ENCODE peak calls at places on chromosomes 1 and 21, in seven cellular contexts. One of them, this sample, is unnamed.

GRCh38 chr1:8212443-8212920 is 105.4 kb upstream of the SLC45A1 start:
- DNase-seq in T47D: no peak
- DNase-seq in fibroblast of the conjunctiva: no peak
- DNase-seq in iPS-NIHi11: no peak
- DNase-seq in GM13977: no peak
- DNase-seq in anterior cingulate cortex: no peak
- DNase-seq in stimulated activated CD4-positive, alpha-beta T cell treated with anti-CD3 and anti-CD28 coated beads, Interleukin-15, amount 100 ng/mL, for 1 hour: no peak
- DNase-seq in this sample: no peak

GRCh38 chr1:77825356-77825709 is 45.9 kb downstream of the MIGA1 start:
- DNase-seq in iPS-NIHi11: peak; percentile 15
- DNase-seq in fibroblast of the conjunctiva: peak; percentile 85
- DNase-seq in stimulated activated CD4-positive, alpha-beta T cell treated with anti-CD3 and anti-CD28 coated beads, Interleukin-15, amount 100 ng/mL, for 1 hour: no peak
- DNase-seq in GM13977: peak; percentile 16
- DNase-seq in anterior cingulate cortex: no peak
- DNase-seq in T47D: no peak
- DNase-seq in this sample: peak; percentile 65

GRCh38 chr1:84260852-84261518 is 40.5 kb upstream of the SAMD13 start:
- DNase-seq in stimulated activated CD4-positive, alpha-beta T cell treated with anti-CD3 and anti-CD28 coated beads, Interleukin-15, amount 100 ng/mL, for 1 hour: no peak
- DNase-seq in T47D: no peak
- DNase-seq in anterior cingulate cortex: no peak
- DNase-seq in fibroblast of the conjunctiva: no peak
- DNase-seq in iPS-NIHi11: no peak
- DNase-seq in GM13977: no peak
- DNase-seq in this sample: no peak

GRCh38 chr21:38488640-38489282 is 9.5 kb downstream of the ERG start:
- DNase-seq in T47D: no peak
- DNase-seq in stimulated activated CD4-positive, alpha-beta T cell treated with anti-CD3 and anti-CD28 coated beads, Interleukin-15, amount 100 ng/mL, for 1 hour: no peak
- DNase-seq in fibroblast of the conjunctiva: no peak
- DNase-seq in iPS-NIHi11: no peak
- DNase-seq in GM13977: no peak
- DNase-seq in anterior cingulate cortex: no peak
- DNase-seq in this sample: no peak

GRCh38 chr1:94658221-94658620 is 116.7 kb upstream of the F3 start:
- DNase-seq in fibroblast of the conjunctiva: no peak
- DNase-seq in stimulated activated CD4-positive, alpha-beta T cell treated with anti-CD3 and anti-CD28 coated beads, Interleukin-15, amount 100 ng/mL, for 1 hour: no peak
- DNase-seq in GM13977: no peak
- DNase-seq in anterior cingulate cortex: no peak
- DNase-seq in iPS-NIHi11: no peak
- DNase-seq in T47D: no peak
- DNase-seq in this sample: no peak

GRCh38 chr1:56442456-56442855 is 136.9 kb downstream of the PLPP3 start:
- DNase-seq in GM13977: no peak
- DNase-seq in fibroblast of the conjunctiva: no peak
- DNase-seq in T47D: no peak
- DNase-seq in iPS-NIHi11: no peak
- DNase-seq in anterior cingulate cortex: no peak
- DNase-seq in stimulated activated CD4-positive, alpha-beta T cell treated with anti-CD3 and anti-CD28 coated beads, Interleukin-15, amount 100 ng/mL, for 1 hour: no peak
- DNase-seq in this sample: no peak

GRCh38 chr1:3543076-3544049 is 67.9 kb downstream of the MEGF6 start:
- DNase-seq in stimulated activated CD4-positive, alpha-beta T cell treated with anti-CD3 and anti-CD28 coated beads, Interleukin-15, amount 100 ng/mL, for 1 hour: no peak
- DNase-seq in fibroblast of the conjunctiva: peak; percentile 60
- DNase-seq in T47D: no peak
- DNase-seq in iPS-NIHi11: peak; percentile 76
- DNase-seq in GM13977: no peak
- DNase-seq in anterior cingulate cortex: peak; percentile 40
- DNase-seq in this sample: no peak

GRCh38 chr21:45217010-45217409 is 70.7 kb downstream of the POFUT2 start:
- DNase-seq in fibroblast of the conjunctiva: no peak
- DNase-seq in T47D: no peak
- DNase-seq in GM13977: no peak
- DNase-seq in stimulated activated CD4-positive, alpha-beta T cell treated with anti-CD3 and anti-CD28 coated beads, Interleukin-15, amount 100 ng/mL, for 1 hour: no peak
- DNase-seq in iPS-NIHi11: no peak
- DNase-seq in anterior cingulate cortex: no peak
- DNase-seq in this sample: no peak

GRCh38 chr1:29832471-29832870 is 596.1 kb downstream of the PTPRU start:
- DNase-seq in iPS-NIHi11: no peak
- DNase-seq in GM13977: no peak
- DNase-seq in anterior cingulate cortex: no peak
- DNase-seq in stimulated activated CD4-positive, alpha-beta T cell treated with anti-CD3 and anti-CD28 coated beads, Interleukin-15, amount 100 ng/mL, for 1 hour: no peak
- DNase-seq in fibroblast of the conjunctiva: no peak
- DNase-seq in T47D: no peak
- DNase-seq in this sample: no peak

GRCh38 chr1:239930646-239931262 is 160.9 kb upstream of the FMN2 start:
- DNase-seq in stimulated activated CD4-positive, alpha-beta T cell treated with anti-CD3 and anti-CD28 coated beads, Interleukin-15, amount 100 ng/mL, for 1 hour: no peak
- DNase-seq in fibroblast of the conjunctiva: no peak
- DNase-seq in anterior cingulate cortex: no peak
- DNase-seq in T47D: no peak
- DNase-seq in GM13977: no peak
- DNase-seq in iPS-NIHi11: no peak
- DNase-seq in this sample: no peak

GRCh38 chr1:248810727-248811513 is 14.8 kb downstream of the SH3BP5L start:
- DNase-seq in iPS-NIHi11: no peak
- DNase-seq in anterior cingulate cortex: no peak
- DNase-seq in stimulated activated CD4-positive, alpha-beta T cell treated with anti-CD3 and anti-CD28 coated beads, Interleukin-15, amount 100 ng/mL, for 1 hour: no peak
- DNase-seq in GM13977: no peak
- DNase-seq in T47D: no peak
- DNase-seq in fibroblast of the conjunctiva: no peak
- DNase-seq in this sample: no peak

GRCh38 chr1:113021430-113022085 is 51.4 kb upstream of the LRIG2 start:
- DNase-seq in GM13977: no peak
- DNase-seq in stimulated activated CD4-positive, alpha-beta T cell treated with anti-CD3 and anti-CD28 coated beads, Interleukin-15, amount 100 ng/mL, for 1 hour: no peak
- DNase-seq in anterior cingulate cortex: no peak
- DNase-seq in T47D: no peak
- DNase-seq in fibroblast of the conjunctiva: peak; percentile 18
- DNase-seq in iPS-NIHi11: no peak
- DNase-seq in this sample: no peak

GRCh38 chr1:206691604-206692003 is 6.9 kb downstream of the MAPKAPK2 start:
- DNase-seq in iPS-NIHi11: no peak
- DNase-seq in anterior cingulate cortex: no peak
- DNase-seq in T47D: no peak
- DNase-seq in fibroblast of the conjunctiva: no peak
- DNase-seq in stimulated activated CD4-positive, alpha-beta T cell treated with anti-CD3 and anti-CD28 coated beads, Interleukin-15, amount 100 ng/mL, for 1 hour: no peak
- DNase-seq in GM13977: no peak
- DNase-seq in this sample: no peak

GRCh38 chr1:94892604-94893280 is 34.2 kb downstream of the CNN3 start:
- DNase-seq in stimulated activated CD4-positive, alpha-beta T cell treated with anti-CD3 and anti-CD28 coated beads, Interleukin-15, amount 100 ng/mL, for 1 hour: no peak
- DNase-seq in T47D: no peak
- DNase-seq in anterior cingulate cortex: no peak
- DNase-seq in GM13977: no peak
- DNase-seq in iPS-NIHi11: no peak
- DNase-seq in fibroblast of the conjunctiva: no peak
- DNase-seq in this sample: no peak

GRCh38 chr21:46368533-46369285 is 44.8 kb downstream of the PCNT start:
- DNase-seq in T47D: no peak
- DNase-seq in GM13977: peak; percentile 90
- DNase-seq in iPS-NIHi11: no peak
- DNase-seq in fibroblast of the conjunctiva: no peak
- DNase-seq in anterior cingulate cortex: no peak
- DNase-seq in stimulated activated CD4-positive, alpha-beta T cell treated with anti-CD3 and anti-CD28 coated beads, Interleukin-15, amount 100 ng/mL, for 1 hour: no peak
- DNase-seq in this sample: peak; percentile 75

This sample was measured in GM12865.